ENCODE peak calls at places on chromosomes 5 and 9, in five cellular contexts. K is Panc1; S is HepG2; B is activated naive CD4-positive, alpha-beta T cell; Z is heart left ventricle. D is an unnamed sample.

GRCh38 chr5:121100931-121101330 is 636.8 kb downstream of the PRR16 start:
- DNase-seq in K (no peak), S (no peak), B (no peak), Z (no peak), D (no peak)

GRCh38 chr5:143114481-143114880 is 289.0 kb downstream of the NR3C1 start:
- DNase-seq in K (no peak), S (no peak), B (no peak), Z (no peak), D (no peak)

GRCh38 chr5:138461343-138462125 is 3.7 kb upstream of the EGR1 start:
- DNase-seq in K (no peak), S (no peak), B (no peak), Z (peak), D (peak)

GRCh38 chr9:128910906-128911305 is 9.9 kb upstream of the PHYHD1 start:
- DNase-seq in K (no peak), S (no peak), B (no peak), Z (no peak), D (no peak)

GRCh38 chr5:40634593-40634992 is 45.1 kb upstream of the PTGER4 start:
- DNase-seq in K (no peak), S (no peak), B (no peak), Z (no peak), D (no peak)

GRCh38 chr5:72985719-72986118 is 29.9 kb downstream of the FCHO2 start:
- DNase-seq in K (no peak), S (no peak), B (no peak), Z (no peak), D (no peak)

GRCh38 chr9:4489562-4489918 is 728 bp upstream of the SLC1A1 start:
- DNase-seq in K (no peak), S (no peak), B (no peak), Z (no peak), D (no peak)

GRCh38 chr5:66769839-66770617 is 173.8 kb downstream of the MAST4 start:
- DNase-seq in K (no peak), S (peak), B (no peak), Z (peak), D (no peak)

GRCh38 chr9:34664281-34665108 is 2.0 kb upstream of the CCL27 start:
- DNase-seq in K (peak), S (peak), B (peak), Z (peak), D (peak)

GRCh38 chr5:57037355-57037754 is 85.4 kb upstream of the MIER3 start:
- DNase-seq in K (no peak), S (peak), B (no peak), Z (no peak), D (no peak)

GRCh38 chr9:79896390-79896789 is 324.6 kb downstream of the TLE4 start:
- DNase-seq in K (no peak), S (no peak), B (no peak), Z (no peak), D (no peak)

GRCh38 chr5:132487095-132487428 is 3.5 kb downstream of the IRF1 start:
- DNase-seq in K (no peak), S (no peak), B (no peak), Z (no peak), D (no peak)

GRCh38 chr5:153941265-153941664 is 97.4 kb downstream of the FAM114A2 start:
- DNase-seq in K (no peak), S (no peak), B (no peak), Z (no peak), D (no peak)